ENCODE peak calls at places on chromosomes 1 and 21, in four cellular contexts. F, K, U and I are unnamed samples.

GRCh38 chr1:234851450-234852438 is 241.8 kb upstream of the IRF2BP2 start:
- DNase-seq in F (peak; percentile 55), K (no peak), U (no peak), I (no peak)

GRCh38 chr1:43600033-43601020 is 49.6 kb upstream of the KDM4A start:
- DNase-seq in F (no peak), K (no peak), U (no peak), I (no peak)

GRCh38 chr1:9309991-9310390 is 17.3 kb downstream of the SPSB1 start:
- DNase-seq in F (no peak), K (no peak), U (no peak), I (no peak)

GRCh38 chr1:206419250-206419649 is 51.0 kb upstream of the IKBKE start:
- DNase-seq in F (no peak), K (no peak), U (no peak), I (no peak)

GRCh38 chr1:115980998-115981993 is 5.0 kb downstream of the SLC22A15 start:
- DNase-seq in F (peak; percentile 16), K (peak; percentile 42), U (peak; percentile 23), I (no peak)

GRCh38 chr1:22919341-22920025 is 53.2 kb downstream of the LACTBL1 start:
- DNase-seq in F (peak; percentile 26), K (no peak), U (no peak), I (no peak)

GRCh38 chr1:205719015-205719414 is 31.0 kb downstream of the NUCKS1 start:
- DNase-seq in F (no peak), K (no peak), U (no peak), I (no peak)

GRCh38 chr1:39632491-39633417 is 6.7 kb downstream of the HEYL start:
- DNase-seq in F (peak; percentile 53), K (no peak), U (peak; percentile 83), I (no peak)

GRCh38 chr1:73771396-73771795 is 426.6 kb downstream of the LRRIQ3 start:
- DNase-seq in F (no peak), K (no peak), U (no peak), I (no peak)

GRCh38 chr1:209896346-209896745 is 41.7 kb upstream of the SYT14 start:
- DNase-seq in F (peak; percentile 33), K (no peak), U (no peak), I (no peak)

GRCh38 chr1:65459397-65459768 is 38.9 kb downstream of the LEPR start:
- DNase-seq in F (peak; percentile 22), K (peak; percentile 4), U (no peak), I (no peak)

GRCh38 chr1:94022471-94023189 is 98.3 kb downstream of the ABCA4 start:
- DNase-seq in F (peak; percentile 96), K (no peak), U (no peak), I (no peak)

GRCh38 chr1:185157599-185158469 is 867 bp downstream of the SWT1 start:
- DNase-seq in F (peak; percentile 4), K (no peak), U (peak; percentile 7), I (no peak)

GRCh38 chr1:119293777-119294176 is 74.8 kb upstream of the HAO2 start:
- DNase-seq in F (no peak), K (no peak), U (no peak), I (no peak)

GRCh38 chr1:177230228-177231016 is 59.7 kb downstream of the BRINP2 start:
- DNase-seq in F (no peak), K (no peak), U (no peak), I (no peak)

GRCh38 chr1:76824106-76824505 is 43.2 kb upstream of the ST6GALNAC5 start:
- DNase-seq in F (no peak), K (no peak), U (no peak), I (no peak)

GRCh38 chr1:114250683-114251572 is 97.3 kb upstream of the SYT6 start:
- DNase-seq in F (no peak), K (no peak), U (peak; percentile 21), I (no peak)

GRCh38 chr1:230857822-230858221 is 10.5 kb downstream of the C1orf198 start:
- DNase-seq in F (peak; percentile 70), K (no peak), U (no peak), I (no peak)

GRCh38 chr1:91564888-91565700 is 64.4 kb downstream of the CDC7 start:
- DNase-seq in F (peak; percentile 91), K (no peak), U (no peak), I (no peak)

GRCh38 chr1:7327849-7328248 is 443.2 kb upstream of the VAMP3 start:
- DNase-seq in F (no peak), K (no peak), U (no peak), I (no peak)

GRCh38 chr21:26583737-26584136 is 10.7 kb upstream of the CYYR1 start:
- DNase-seq in F (no peak), K (no peak), U (no peak), I (no peak)

GRCh38 chr1:202806845-202807366 is 1.3 kb downstream of the KDM5B start:
- DNase-seq in F (no peak), K (no peak), U (peak; percentile 25), I (no peak)

GRCh38 chr1:197982266-197982665 is 65.1 kb downstream of the LHX9 start:
- DNase-seq in F (peak; percentile 5), K (no peak), U (no peak), I (no peak)

GRCh38 chr1:74586253-74586897 is 74.0 kb upstream of the LRRC53 start:
- DNase-seq in F (no peak), K (no peak), U (no peak), I (no peak)

GRCh38 chr1:175497501-175497900 is 245.9 kb downstream of the TNR start:
- DNase-seq in F (no peak), K (no peak), U (no peak), I (no peak)

GRCh38 chr1:158035976-158036583 is 42.6 kb downstream of the KIRREL1 start:
- DNase-seq in F (peak; percentile 68), K (peak; percentile 28), U (peak; percentile 35), I (no peak)

GRCh38 chr1:41492341-41492848 is 7.9 kb upstream of the EDN2 start:
- DNase-seq in F (no peak), K (no peak), U (no peak), I (no peak)

GRCh38 chr1:116721608-116722007 is 32.6 kb upstream of the CD2 start:
- DNase-seq in F (no peak), K (no peak), U (no peak), I (no peak)

GRCh38 chr21:44682580-44683151 is 703 bp upstream of the KRTAP12-1 start:
- DNase-seq in F (no peak), K (no peak), U (no peak), I (no peak)

GRCh38 chr1:19676438-19676922 is 11.8 kb downstream of the HTR6 start:
- DNase-seq in F (peak; percentile 59), K (no peak), U (peak; percentile 63), I (no peak)

GRCh38 chr1:110190282-110190929 is 19.7 kb upstream of the KCNC4 start:
- DNase-seq in F (no peak), K (no peak), U (peak; percentile 52), I (no peak)

DNA sequence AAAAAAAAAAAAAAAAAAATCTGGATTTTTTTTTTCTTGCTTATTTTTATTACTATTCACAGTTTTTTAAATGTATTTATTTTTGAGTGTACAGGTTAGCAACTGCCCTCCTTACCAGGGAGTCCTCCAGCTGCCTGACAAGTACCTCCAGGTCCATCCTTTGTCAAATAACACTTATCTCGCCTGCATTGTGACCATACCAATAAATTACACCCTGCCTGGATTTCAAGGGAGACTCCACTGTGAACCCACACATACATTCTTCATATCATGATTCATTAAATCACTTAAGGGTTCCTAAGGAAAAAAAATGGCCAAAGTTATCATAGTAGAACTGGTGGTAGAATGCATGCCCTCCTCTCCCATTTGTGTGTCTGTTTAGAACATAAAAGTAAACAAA is 38.4 kb downstream of the EEIG2 start:
- DNase-seq in F (peak; percentile 32), K (no peak), U (no peak), I (no peak)
- TF ChIP-seq POLR2A in F (no peak), K (no peak), U (no peak), I (no peak)

DNA sequence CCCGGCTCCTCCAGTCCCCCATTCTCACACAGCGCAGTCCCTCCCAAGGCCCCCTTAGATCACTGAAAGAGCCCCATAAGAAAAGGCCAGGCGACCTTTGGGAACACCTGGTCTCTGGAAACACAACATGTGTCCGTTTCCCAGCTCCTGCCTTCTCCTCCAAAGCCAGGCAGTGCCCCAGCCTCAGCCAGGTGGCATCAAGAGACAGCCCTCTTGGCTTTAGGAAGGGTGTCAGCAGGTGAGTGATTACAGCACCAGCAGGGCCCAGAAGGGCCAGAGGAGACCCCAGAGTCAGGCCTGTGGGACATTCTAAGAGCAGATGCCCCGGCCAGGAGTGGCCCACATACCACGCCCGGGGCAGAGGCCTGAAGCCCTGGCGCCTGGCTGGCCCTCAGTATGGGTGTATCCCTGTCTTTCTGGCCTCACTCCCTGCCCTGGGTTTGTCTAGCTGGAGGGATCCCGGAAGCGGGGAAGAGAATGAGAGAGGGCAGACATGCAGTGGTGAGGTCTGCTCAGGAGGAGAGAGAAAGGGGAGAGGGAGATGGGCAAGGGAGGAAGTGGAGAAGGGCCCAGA is 109.2 kb downstream of the CASZ1 start:
- DNase-seq in F (no peak), K (no peak), U (no peak), I (no peak)
- H3K4me1 ChIP-seq in F (peaks cover 11% of the 10 kb centered on the region), K (peaks cover 25% of the 10 kb centered on the region), U (peaks cover 90% of the 10 kb centered on the region), I (peaks cover 30% of the 10 kb centered on the region)

GRCh38 chr1:156051011-156051725 is 2.4 kb downstream of the UBQLN4 start:
- DNase-seq in F (no peak), K (no peak), U (no peak), I (no peak)

GRCh38 chr1:156050376-156050775 is 3.2 kb downstream of the UBQLN4 start:
- DNase-seq in F (no peak), K (no peak), U (peak; percentile 58), I (no peak)

GRCh38 chr1:156052862-156053769 is 482 bp downstream of the UBQLN4 start:
- DNase-seq in F (peak; percentile 69), K (peak; percentile 72), U (peak; percentile 61), I (no peak)

GRCh38 chr1:156045070-156045469 is 8.5 kb downstream of the UBQLN4 start:
- DNase-seq in F (no peak), K (no peak), U (no peak), I (no peak)

GRCh38 chr1:156048663-156049258 is 4.8 kb downstream of the UBQLN4 start:
- DNase-seq in F (no peak), K (no peak), U (no peak), I (no peak)
- H3K9me3 ChIP-seq in F (no peaks in the 10 kb centered on the region), K (no peaks in the 10 kb centered on the region), U (no peaks in the 10 kb centered on the region), I (no peaks in the 10 kb centered on the region)

DNA sequence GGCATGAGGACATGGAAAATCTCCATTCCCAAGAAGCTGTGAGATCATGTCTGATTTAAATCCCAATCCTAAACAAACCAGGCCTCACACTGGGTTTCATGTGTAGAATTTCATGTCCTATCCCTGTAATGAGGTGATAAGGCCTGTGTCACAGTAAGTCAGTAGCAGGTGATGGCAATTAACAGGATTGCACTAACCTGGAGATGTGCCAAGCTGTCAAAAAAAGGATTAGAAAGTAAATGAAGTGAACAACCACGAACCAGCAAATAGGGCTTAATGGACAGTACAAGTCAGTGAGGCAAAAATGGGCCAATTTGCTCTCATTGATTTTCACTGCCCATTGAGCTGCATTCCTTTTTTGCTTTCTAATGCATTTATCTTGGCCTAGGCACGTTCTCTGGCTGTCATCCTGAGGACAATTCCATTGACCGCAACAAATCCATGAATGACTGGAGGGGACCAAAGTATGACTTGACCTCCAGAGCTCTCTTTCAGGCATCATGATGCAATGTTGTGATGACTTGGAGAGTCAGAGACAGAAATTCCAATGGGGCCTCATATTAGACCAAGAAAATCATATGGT is 673.7 kb upstream of the ADGRL2 start:
- DNase-seq in F (peak; percentile 49), K (no peak), U (no peak), I (no peak)
- TF ChIP-seq POLR2A in F (no peak), K (no peak), U (no peak), I (no peak)

GRCh38 chr1:155540000-155540874 is 22.4 kb downstream of the ASH1L start:
- DNase-seq in F (no peak), K (no peak), U (no peak), I (no peak)
- H3K4me1 ChIP-seq in F (no peaks in the 10 kb centered on the region), K (no peaks in the 10 kb centered on the region), U (peaks cover 79% of the 10 kb centered on the region), I (peaks cover 16% of the 10 kb centered on the region)